ENCODE peak calls at places on chromosome 4, in seven cellular contexts. I is nephron progenitor cell; Q is activated CD4-positive, alpha-beta T cell treated with anti-CD3 and anti-CD28 coated beads for 36 hours; C is activated T-helper 1 cell treated with anti-CD3 and anti-CD28 coated beads, Interleukin-2, amount 50 U/mL, for 16 hours; R is NCI-H1694 treated with DMSO at 0.1 percent for 48 hours; W is T-helper 1 cell; H is MM.1S. Y is an unnamed sample.

GRCh38 chr4:169070071-169070894 is 60.2 kb upstream of the CBR4 start:
- DNase-seq in I (no peak), Q (no peak), C (no peak), R (no peak), W (no peak), H (no peak), Y (no peak)

GRCh38 chr4:47598320-47598719 is 113.2 kb downstream of the ATP10D start:
- DNase-seq in I (no peak), Q (no peak), C (no peak), R (no peak), W (no peak), H (no peak), Y (no peak)

GRCh38 chr4:21879187-21879586 is 69.4 kb downstream of the KCNIP4 start:
- DNase-seq in I (no peak), Q (no peak), C (no peak), R (no peak), W (no peak), H (no peak), Y (peak)

GRCh38 chr4:54487491-54487890 is 170.3 kb upstream of the KIT start:
- DNase-seq in I (no peak), Q (no peak), C (no peak), R (no peak), W (no peak), H (no peak), Y (no peak)

GRCh38 chr4:8817081-8817812 is 54.4 kb downstream of the HMX1 start:
- DNase-seq in I (no peak), Q (no peak), C (no peak), R (no peak), W (no peak), H (no peak), Y (peak)

GRCh38 chr4:40909363-40909876 is 159.7 kb downstream of the NSUN7 start:
- DNase-seq in I (no peak), Q (peak), C (no peak), R (no peak), W (no peak), H (no peak), Y (no peak)

GRCh38 chr4:187413564-187414358 is 581.8 kb upstream of the ZFP42 start:
- DNase-seq in I (no peak), Q (no peak), C (no peak), R (no peak), W (no peak), H (no peak), Y (no peak)

GRCh38 chr4:144611850-144612249 is 34.1 kb upstream of the HHIP start:
- DNase-seq in I (peak), Q (peak), C (no peak), R (no peak), W (no peak), H (peak), Y (peak)

GRCh38 chr4:2928242-2929155 is 34.7 kb downstream of the NOP14 start:
- DNase-seq in I (no peak), Q (peak), C (no peak), R (no peak), W (no peak), H (no peak), Y (no peak)

GRCh38 chr4:123235431-123235830 is 161.2 kb upstream of the SPRY1 start:
- DNase-seq in I (no peak), Q (no peak), C (no peak), R (no peak), W (no peak), H (no peak), Y (no peak)

GRCh38 chr4:94454405-94454804 is 2.7 kb downstream of the PDLIM5 start:
- DNase-seq in I (no peak), Q (no peak), C (no peak), R (no peak), W (no peak), H (no peak), Y (no peak)

GRCh38 chr4:90602728-90603127 is 475.5 kb downstream of the CCSER1 start:
- DNase-seq in I (no peak), Q (no peak), C (no peak), R (no peak), W (no peak), H (no peak), Y (no peak)

GRCh38 chr4:159046683-159047082 is 56.2 kb upstream of the RAPGEF2 start:
- DNase-seq in I (no peak), Q (no peak), C (no peak), R (no peak), W (no peak), H (no peak), Y (no peak)

GRCh38 chr4:84503495-84504437 is 4.7 kb upstream of the NKX6-1 start:
- DNase-seq in I (peak), Q (peak), C (no peak), R (peak), W (no peak), H (peak), Y (no peak)

GRCh38 chr4:185039508-185040273 is 21.4 kb downstream of the HELT start:
- DNase-seq in I (peak), Q (peak), C (no peak), R (peak), W (peak), H (peak), Y (no peak)

GRCh38 chr4:61555789-61556188 is 355.7 kb downstream of the ADGRL3 start:
- DNase-seq in I (no peak), Q (no peak), C (no peak), R (no peak), W (no peak), H (no peak), Y (no peak)

GRCh38 chr4:336099-336892 is 1.3 kb upstream of the ZNF141 start:
- DNase-seq in I (peak), Q (no peak), C (no peak), R (no peak), W (no peak), H (no peak), Y (no peak)

GRCh38 chr4:37892641-37893040 is 1.8 kb downstream of the TBC1D1 start:
- DNase-seq in I (no peak), Q (peak), C (peak), R (no peak), W (peak), H (peak), Y (no peak)

GRCh38 chr4:186653973-186654372 is 69.7 kb downstream of the FAT1 start:
- DNase-seq in I (no peak), Q (no peak), C (no peak), R (no peak), W (no peak), H (no peak), Y (no peak)

GRCh38 chr4:87498446-87498900 is 30.7 kb downstream of the SPARCL1 start:
- DNase-seq in I (no peak), Q (no peak), C (no peak), R (no peak), W (no peak), H (peak), Y (no peak)